ENCODE peak calls at places on chromosomes 1 and 21, in four cellular contexts. One of them, this sample, is unnamed.

GRCh38 chr1:178632619-178633018 is 92.4 kb upstream of the RALGPS2 start:
- DNase-seq in AG09319: no peak
- DNase-seq in prostate gland: no peak
- DNase-seq in left colon: no peak
- DNase-seq in this sample: no peak

GRCh38 chr1:197948926-197949899 is 32.0 kb downstream of the LHX9 start:
- DNase-seq in AG09319: no peak
- DNase-seq in prostate gland: no peak
- DNase-seq in left colon: no peak
- DNase-seq in this sample: no peak

GRCh38 chr21:16863541-16863940 is 649.3 kb upstream of the CXADR start:
- DNase-seq in AG09319: no peak
- DNase-seq in prostate gland: no peak
- DNase-seq in left colon: no peak
- DNase-seq in this sample: no peak

GRCh38 chr1:33327587-33328325 is 6.9 kb upstream of the A3GALT2 start:
- DNase-seq in AG09319: peak
- DNase-seq in prostate gland: peak
- DNase-seq in left colon: no peak
- DNase-seq in this sample: no peak

GRCh38 chr21:46126321-46127238 is 28.7 kb downstream of the COL6A2 start:
- DNase-seq in AG09319: no peak
- DNase-seq in prostate gland: no peak
- DNase-seq in left colon: peak
- DNase-seq in this sample: no peak

GRCh38 chr1:11707621-11708276 is 16.2 kb downstream of the DRAXIN start:
- DNase-seq in AG09319: no peak
- DNase-seq in prostate gland: peak
- DNase-seq in left colon: no peak
- DNase-seq in this sample: peak

GRCh38 chr1:184691719-184692324 is 62.8 kb downstream of the EDEM3 start:
- DNase-seq in AG09319: peak
- DNase-seq in prostate gland: peak
- DNase-seq in left colon: no peak
- DNase-seq in this sample: no peak

GRCh38 chr1:212500351-212500750 is 67.6 kb downstream of the NENF start:
- DNase-seq in AG09319: no peak
- DNase-seq in prostate gland: no peak
- DNase-seq in left colon: no peak
- DNase-seq in this sample: no peak

GRCh38 chr1:222926566-222926965 is 111.7 kb downstream of the DISP1 start:
- DNase-seq in AG09319: peak
- DNase-seq in prostate gland: no peak
- DNase-seq in left colon: no peak
- DNase-seq in this sample: no peak

GRCh38 chr1:41622402-41622801 is 137.9 kb upstream of the EDN2 start:
- DNase-seq in AG09319: no peak
- DNase-seq in prostate gland: no peak
- DNase-seq in left colon: no peak
- DNase-seq in this sample: peak

GRCh38 chr1:201614262-201615015 is 75.5 kb downstream of the NAV1 start:
- DNase-seq in AG09319: no peak
- DNase-seq in prostate gland: no peak
- DNase-seq in left colon: no peak
- DNase-seq in this sample: no peak

GRCh38 chr1:204162498-204163074 is 3.6 kb downstream of the REN start:
- DNase-seq in AG09319: peak
- DNase-seq in prostate gland: peak
- DNase-seq in left colon: peak
- DNase-seq in this sample: peak

GRCh38 chr1:223887724-223888428 is 42.1 kb upstream of the TP53BP2 start:
- DNase-seq in AG09319: peak
- DNase-seq in prostate gland: no peak
- DNase-seq in left colon: no peak
- DNase-seq in this sample: peak

GRCh38 chr1:235160395-235160964 is 570 bp downstream of the RBM34 start:
- DNase-seq in AG09319: peak
- DNase-seq in prostate gland: no peak
- DNase-seq in left colon: no peak
- DNase-seq in this sample: no peak

GRCh38 chr1:227759345-227760300 is 24.4 kb downstream of the SNAP47 start:
- DNase-seq in AG09319: peak
- DNase-seq in prostate gland: no peak
- DNase-seq in left colon: peak
- DNase-seq in this sample: no peak

GRCh38 chr1:203673550-203674411 is 47.1 kb downstream of the ATP2B4 start:
- DNase-seq in AG09319: peak
- DNase-seq in prostate gland: no peak
- DNase-seq in left colon: no peak
- DNase-seq in this sample: peak

GRCh38 chr1:39106949-39107740 is 81.0 kb downstream of the NDUFS5 start:
- DNase-seq in AG09319: no peak
- DNase-seq in prostate gland: no peak
- DNase-seq in left colon: no peak
- DNase-seq in this sample: no peak

GRCh38 chr1:35476099-35476674 is 81.0 kb downstream of the KIAA0319L start:
- DNase-seq in AG09319: no peak
- DNase-seq in prostate gland: no peak
- DNase-seq in left colon: no peak
- DNase-seq in this sample: no peak

GRCh38 chr1:89815611-89816010 is 5.2 kb upstream of the LRRC8D start:
- DNase-seq in AG09319: no peak
- DNase-seq in prostate gland: no peak
- DNase-seq in left colon: no peak
- DNase-seq in this sample: no peak

GRCh38 chr21:36355868-36356267 is 29.3 kb upstream of the CHAF1B start:
- DNase-seq in AG09319: no peak
- DNase-seq in prostate gland: no peak
- DNase-seq in left colon: no peak
- DNase-seq in this sample: no peak

GRCh38 chr1:212525479-212526110 is 83.0 kb upstream of the ATF3 start:
- DNase-seq in AG09319: no peak
- DNase-seq in prostate gland: no peak
- DNase-seq in left colon: no peak
- DNase-seq in this sample: no peak

GRCh38 chr21:32410916-32411315 is 1.6 kb upstream of the EVA1C start:
- DNase-seq in AG09319: no peak
- DNase-seq in prostate gland: no peak
- DNase-seq in left colon: no peak
- DNase-seq in this sample: no peak

GRCh38 chr1:157969693-157970485 is 23.6 kb upstream of the KIRREL1 start:
- DNase-seq in AG09319: peak
- DNase-seq in prostate gland: no peak
- DNase-seq in left colon: no peak
- DNase-seq in this sample: no peak

GRCh38 chr1:85559890-85560289 is 20.7 kb upstream of the CCN1 start:
- DNase-seq in AG09319: no peak
- DNase-seq in prostate gland: no peak
- DNase-seq in left colon: no peak
- DNase-seq in this sample: no peak

GRCh38 chr21:35503646-35504045 is 454.5 kb upstream of the RUNX1 start:
- DNase-seq in AG09319: no peak
- DNase-seq in prostate gland: no peak
- DNase-seq in left colon: no peak
- DNase-seq in this sample: no peak

GRCh38 chr1:42922687-42923366 is 35.8 kb downstream of the SLC2A1 start:
- DNase-seq in AG09319: no peak
- DNase-seq in prostate gland: peak
- DNase-seq in left colon: peak
- DNase-seq in this sample: no peak

GRCh38 chr1:30942326-30942978 is 33.9 kb upstream of the SDC3 start:
- DNase-seq in AG09319: no peak
- DNase-seq in prostate gland: no peak
- DNase-seq in left colon: no peak
- DNase-seq in this sample: no peak

GRCh38 chr21:31874817-31875216 is 2.0 kb downstream of the HUNK start:
- DNase-seq in AG09319: no peak
- DNase-seq in prostate gland: no peak
- DNase-seq in left colon: peak
- DNase-seq in this sample: no peak

GRCh38 chr1:156100205-156100995 is 14.1 kb upstream of the LMNA start:
- DNase-seq in AG09319: no peak
- DNase-seq in prostate gland: no peak
- DNase-seq in left colon: no peak
- DNase-seq in this sample: no peak

GRCh38 chr1:26697978-26698849 is 2.4 kb downstream of the ARID1A start:
- DNase-seq in AG09319: peak
- DNase-seq in prostate gland: peak
- DNase-seq in left colon: peak
- DNase-seq in this sample: peak

GRCh38 chr1:42518894-42519293 is 55.8 kb downstream of the CCDC30 start:
- DNase-seq in AG09319: no peak
- DNase-seq in prostate gland: no peak
- DNase-seq in left colon: no peak
- DNase-seq in this sample: no peak

GRCh38 chr1:2978691-2979190 is 42.5 kb upstream of the ACTRT2 start:
- DNase-seq in AG09319: no peak
- DNase-seq in prostate gland: no peak
- DNase-seq in left colon: peak
- DNase-seq in this sample: no peak

GRCh38 chr1:176989023-176989422 is 175.5 kb downstream of the ASTN1 start:
- DNase-seq in AG09319: no peak
- DNase-seq in prostate gland: no peak
- DNase-seq in left colon: no peak
- DNase-seq in this sample: no peak

GRCh38 chr1:156591432-156592157 is at the start of gene NAXE:
- DNase-seq in AG09319: no peak
- DNase-seq in prostate gland: peak
- DNase-seq in left colon: peak
- DNase-seq in this sample: peak

GRCh38 chr1:208243522-208243850 is 698 bp downstream of the PLXNA2 start:
- DNase-seq in AG09319: no peak
- DNase-seq in prostate gland: no peak
- DNase-seq in left colon: no peak
- DNase-seq in this sample: no peak

GRCh38 chr1:63835075-63835633 is 61.3 kb downstream of the ROR1 start:
- DNase-seq in AG09319: no peak
- DNase-seq in prostate gland: no peak
- DNase-seq in left colon: no peak
- DNase-seq in this sample: no peak